ENCODE peak calls at places on chromosomes 4 and X, in ten cellular contexts. D is suprapubic skin, K is fibroblast of lung, Q is tibial nerve, M is kidney, S is K562, W is HCT116, G is left lung, F is PC-9, X is osteoblast. A is an unnamed sample.

GRCh38 chrX:68728186-68728585 is 80.7 kb downstream of the STARD8 start:
- DNase-seq in Q (no peak), D (peak), F (no peak), S (no peak), K (no peak), W (no peak), M (peak), G (peak), X (peak), A (no peak)

GRCh38 chr4:22348410-22348809 is 167.5 kb downstream of the ADGRA3 start:
- DNase-seq in S (no peak), K (no peak), W (no peak), F (no peak), Q (no peak), D (no peak), M (no peak), X (no peak), G (no peak), A (no peak)

GRCh38 chr4:41319553-41319952 is 62.8 kb downstream of the UCHL1 start:
- DNase-seq in Q (no peak), W (peak), M (no peak), D (no peak), K (no peak), G (no peak), F (peak), S (no peak), X (no peak), A (no peak)

GRCh38 chrX:96684339-96685204 is at the start of gene DIAPH2:
- DNase-seq in X (peak), S (no peak), Q (peak), G (peak), K (peak), F (peak), D (peak), W (peak), M (peak), A (peak)

GRCh38 chr4:48139688-48140087 is 5.6 kb upstream of the TXK start:
- DNase-seq in W (no peak), X (no peak), Q (no peak), G (no peak), F (no peak), K (peak), M (no peak), S (no peak), D (no peak), A (no peak)

GRCh38 chr4:38663801-38664703 is at the start of gene KLF3:
- DNase-seq in K (peak), F (peak), W (peak), Q (peak), M (peak), S (peak), G (peak), D (peak), X (peak), A (peak)

GRCh38 chr4:30103455-30103854 is 616.7 kb upstream of the PCDH7 start:
- DNase-seq in W (no peak), X (no peak), D (no peak), S (no peak), Q (no peak), K (peak), M (no peak), G (no peak), F (no peak), A (no peak)

GRCh38 chrX:97756879-97757278 is 873.2 kb downstream of the RPA4 start:
- DNase-seq in X (no peak), S (no peak), F (no peak), D (no peak), W (no peak), M (no peak), K (no peak), G (no peak), Q (no peak), A (no peak)

GRCh38 chrX:38249965-38250364 is 29.3 kb upstream of the SRPX start:
- DNase-seq in G (no peak), D (no peak), X (no peak), K (peak), S (no peak), M (no peak), W (no peak), F (no peak), Q (no peak), A (peak)

GRCh38 chr4:111011458-111011857 is 388.6 kb upstream of the PITX2 start:
- DNase-seq in M (no peak), W (no peak), S (no peak), X (no peak), Q (no peak), G (no peak), D (no peak), K (no peak), F (no peak), A (no peak)

GRCh38 chr4:11931266-11931665 is 502.6 kb upstream of the HS3ST1 start:
- DNase-seq in X (no peak), D (no peak), S (no peak), W (no peak), K (no peak), M (no peak), Q (no peak), F (no peak), G (no peak), A (no peak)

GRCh38 chr4:104490096-104490769 is 4.5 kb downstream of the CXXC4 start:
- DNase-seq in X (peak), W (no peak), M (no peak), Q (no peak), D (no peak), S (no peak), G (peak), F (no peak), K (peak), A (no peak)

GRCh38 chr4:3523146-3523627 is 9.0 kb downstream of the LRPAP1 start:
- DNase-seq in Q (no peak), X (no peak), S (no peak), K (no peak), W (no peak), F (no peak), G (peak), M (peak), D (no peak), A (no peak)

GRCh38 chrX:105635794-105636193 is 186.5 kb upstream of the NRK start:
- DNase-seq in G (no peak), Q (no peak), S (no peak), M (no peak), D (no peak), F (peak), W (no peak), K (no peak), X (no peak), A (no peak)

GRCh38 chrX:18545771-18546170 is 120.4 kb downstream of the CDKL5 start:
- DNase-seq in F (no peak), X (no peak), G (no peak), Q (no peak), K (no peak), S (no peak), D (no peak), W (no peak), M (no peak), A (no peak)

GRCh38 chrX:49273181-49273727 is 3.7 kb downstream of the PPP1R3F start:
- DNase-seq in S (no peak), K (no peak), Q (no peak), G (no peak), M (no peak), X (peak), W (no peak), D (peak), F (no peak), A (no peak)

GRCh38 chr4:47383829-47384427 is 79.6 kb downstream of the COMMD8 start:
- DNase-seq in F (no peak), M (no peak), G (no peak), Q (no peak), S (peak), W (peak), X (peak), K (peak), D (no peak), A (no peak)

GRCh38 chrX:2410279-2411020 is 90.3 kb downstream of the DHRSX start:
- DNase-seq in Q (no peak), S (no peak), F (no peak), K (no peak), M (no peak), W (no peak), G (no peak), X (no peak), D (no peak), A (no peak)

GRCh38 chrX:136647969-136648368 is at the start of gene CD40LG:
- DNase-seq in F (no peak), D (no peak), G (no peak), X (no peak), Q (no peak), S (no peak), W (no peak), K (no peak), M (no peak), A (no peak)

GRCh38 chrX:46788902-46789301 is 30.0 kb upstream of the SLC9A7 start:
- DNase-seq in X (peak), M (no peak), Q (no peak), F (no peak), W (no peak), G (no peak), D (no peak), S (no peak), K (no peak), A (peak)

GRCh38 chrX:24494544-24495113 is 29.5 kb downstream of the PDK3 start:
- DNase-seq in X (peak), D (no peak), Q (peak), G (no peak), K (peak), W (no peak), F (peak), S (no peak), M (no peak), A (peak)

GRCh38 chr4:14752341-14753046 is 249.8 kb upstream of the CPEB2 start:
- DNase-seq in F (no peak), D (no peak), X (no peak), S (no peak), K (no peak), M (no peak), Q (no peak), G (no peak), W (no peak), A (no peak)

GRCh38 chr4:109434007-109434792 is 585 bp downstream of the SEC24B start:
- DNase-seq in M (peak), D (peak), G (peak), W (no peak), X (peak), Q (peak), K (peak), S (no peak), F (no peak), A (no peak)

GRCh38 chrX:142663330-142664095 is 362.2 kb upstream of the SPANXN4 start:
- DNase-seq in X (no peak), S (no peak), G (no peak), Q (no peak), F (no peak), W (no peak), M (no peak), K (no peak), D (no peak), A (no peak)

GRCh38 chrX:156002517-156002916 is 5.0 kb downstream of the IL9R start:
- DNase-seq in X (peak), W (no peak), F (no peak), Q (no peak), S (peak), K (no peak), G (no peak), D (no peak), M (no peak), A (no peak)

GRCh38 chr4:42716996-42717395 is 60.1 kb upstream of the ATP8A1 start:
- DNase-seq in D (no peak), S (no peak), M (peak), G (no peak), F (no peak), K (no peak), W (no peak), X (no peak), Q (no peak), A (no peak)

GRCh38 chr4:56468097-56468422 is 643 bp downstream of the SRP72 start:
- DNase-seq in D (no peak), F (peak), Q (no peak), X (no peak), G (peak), S (peak), W (peak), K (peak), M (no peak), A (peak)

GRCh38 chrX:30215357-30215843 is at the start of gene MAGEB2:
- DNase-seq in K (no peak), G (no peak), F (no peak), M (no peak), X (no peak), D (no peak), S (peak), Q (no peak), W (peak), A (no peak)

GRCh38 chr4:6761540-6762243 is 20.8 kb upstream of the KIAA0232 start:
- DNase-seq in S (no peak), D (no peak), W (no peak), Q (no peak), M (peak), K (no peak), X (peak), F (no peak), G (no peak), A (no peak)

GRCh38 chr4:76779740-76780459 is 118.0 kb downstream of the SOWAHB start:
- DNase-seq in F (no peak), Q (no peak), K (peak), W (no peak), M (no peak), S (no peak), G (no peak), D (no peak), X (peak), A (peak)

GRCh38 chr4:55181606-55182005 is 56.2 kb upstream of the KDR start:
- DNase-seq in X (no peak), Q (no peak), G (no peak), M (no peak), F (no peak), D (no peak), K (peak), W (no peak), S (no peak), A (peak)

DNA sequence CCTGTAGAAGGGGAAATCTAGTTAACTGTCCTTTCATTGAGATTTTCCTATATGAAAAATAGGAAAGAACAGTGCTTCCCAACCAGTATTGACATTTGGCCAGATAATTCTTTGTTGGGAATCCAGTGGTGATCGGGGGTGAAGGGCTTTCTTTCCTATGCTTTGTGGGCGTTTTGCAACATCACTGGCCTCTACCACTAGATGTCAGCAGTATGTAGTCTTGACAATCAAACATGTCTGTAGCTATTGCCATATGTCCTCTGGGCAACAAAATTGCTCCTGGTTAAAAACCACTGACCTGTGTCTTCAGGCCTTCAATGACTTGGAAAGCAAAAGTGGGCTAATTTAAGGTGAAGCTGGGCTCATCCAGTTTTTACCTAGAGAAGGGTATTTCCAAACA is 658.5 kb downstream of the DACH2 start:
- DNase-seq in G (no peak), Q (no peak), F (no peak), W (no peak), X (no peak), D (no peak), M (no peak), S (peak), K (peak), A (peak)
- TF ChIP-seq CTCF in G (no peak), Q (no peak), F (peak), W (no peak), X (peak), D (no peak), M (peak), S (no peak), K (peak), A (peak)

GRCh38 chr4:875818-876423 is 50.0 kb upstream of the CPLX1 start:
- DNase-seq in X (no peak), M (no peak), F (no peak), K (no peak), W (no peak), G (no peak), D (no peak), Q (no peak), S (no peak), A (no peak)
- H3K4me3 ChIP-seq in X (no peak), M (no peak), F (no peak), K (no peak), W (no peak), G (no peak), D (no peak), Q (no peak), S (no peak), A (no peak)

GRCh38 chrX:19866626-19867410 is 20.6 kb downstream of the SH3KBP1 start:
- DNase-seq in M (no peak), G (no peak), K (no peak), S (no peak), X (no peak), W (no peak), Q (no peak), D (no peak), F (no peak), A (no peak)

GRCh38 chrX:19864736-19865135 is 22.7 kb downstream of the SH3KBP1 start:
- DNase-seq in M (no peak), G (no peak), F (no peak), D (no peak), W (no peak), Q (no peak), X (no peak), S (no peak), K (no peak), A (no peak)

GRCh38 chrX:19867938-19868337 is 19.5 kb downstream of the SH3KBP1 start:
- DNase-seq in S (no peak), X (no peak), Q (no peak), G (no peak), F (no peak), W (no peak), D (no peak), K (no peak), M (no peak), A (no peak)

GRCh38 chrX:19867411-19867732 is 20.0 kb downstream of the SH3KBP1 start:
- DNase-seq in W (no peak), X (no peak), S (no peak), K (peak), G (no peak), F (no peak), D (no peak), M (no peak), Q (peak), A (no peak)

GRCh38 chrX:19865567-19866363 is 21.6 kb downstream of the SH3KBP1 start:
- DNase-seq in G (no peak), F (no peak), W (no peak), K (no peak), X (no peak), D (no peak), S (no peak), Q (peak), M (no peak), A (no peak)
- H3K27ac ChIP-seq in G (no peak), F (no peak), W (no peak), K (no peak), X (no peak), D (no peak), S (no peak), Q (no peak), M (no peak), A (no peak)

GRCh38 chr4:122661176-122661575 is 40.3 kb upstream of the IL21 start:
- DNase-seq in F (no peak), W (no peak), G (no peak), X (peak), D (no peak), K (peak), S (no peak), M (no peak), Q (no peak), A (no peak)

GRCh38 chr4:122663814-122664610 is 43.1 kb upstream of the IL21 start:
- DNase-seq in F (no peak), X (no peak), M (no peak), S (no peak), W (no peak), D (no peak), G (no peak), Q (no peak), K (peak), A (no peak)

GRCh38 chr4:122665148-122665547 is 44.3 kb upstream of the IL21 start:
- DNase-seq in Q (no peak), X (no peak), F (no peak), K (peak), G (no peak), M (no peak), W (no peak), D (no peak), S (no peak), A (no peak)

GRCh38 chr4:122661661-122662160 is 40.8 kb upstream of the IL21 start:
- DNase-seq in W (no peak), Q (no peak), G (no peak), K (peak), D (no peak), M (no peak), X (no peak), S (no peak), F (no peak), A (no peak)

DNA sequence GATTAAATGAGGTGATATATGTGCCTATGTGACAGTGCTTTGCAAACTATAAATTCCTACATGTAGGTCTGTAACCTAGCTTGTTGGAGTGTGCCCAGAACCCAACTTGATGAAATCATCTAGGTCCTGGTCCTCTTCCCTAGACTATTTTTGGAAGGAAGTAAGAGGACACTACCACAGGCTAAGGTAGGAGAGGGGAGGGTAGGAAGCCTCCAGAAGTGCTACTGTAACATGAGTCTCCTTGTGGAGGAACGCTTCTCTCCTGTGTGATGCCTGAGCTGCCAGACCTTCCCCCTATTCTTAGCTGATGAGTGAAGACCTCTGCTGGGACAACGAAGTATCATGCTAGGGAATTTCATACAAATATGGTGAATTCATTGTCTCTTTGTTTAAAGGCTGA is 41.8 kb upstream of the IL21 start:
- DNase-seq in X (no peak), K (no peak), F (no peak), Q (no peak), D (no peak), G (no peak), M (no peak), W (no peak), S (no peak), A (no peak)
- TF ChIP-seq CTCF in X (no peak), K (no peak), F (no peak), Q (no peak), D (no peak), G (no peak), M (no peak), W (no peak), S (no peak), A (no peak)

GRCh38 chrX:139929876-139930275 is 3.0 kb downstream of the ATP11C start:
- DNase-seq in M (no peak), D (no peak), K (no peak), F (no peak), Q (no peak), W (no peak), X (no peak), G (no peak), S (no peak), A (no peak)
- H3K4me3 ChIP-seq in M (no peak), D (no peak), K (no peak), F (no peak), Q (no peak), W (no peak), X (no peak), G (no peak), S (peak), A (no peak)

A was measured in brain microvascular endothelial cell.